ENCODE peak calls at places on chromosomes 16 and 17, in five cellular contexts. Z, G, A, Q and K are unnamed samples.

GRCh38 chr17:42386784-42387183 is 1.5 kb downstream of the STAT3 start:
- DNase-seq in Z (peak; percentile 38), G (no peak), A (no peak), Q (no peak), K (no peak)

GRCh38 chr17:46869296-46869695 is 17.9 kb downstream of the WNT9B start:
- DNase-seq in Z (peak; percentile 15), G (no peak), A (no peak), Q (no peak), K (no peak)

GRCh38 chr16:21268236-21268635 is 9.9 kb downstream of the CRYM start:
- DNase-seq in Z (no peak), G (no peak), A (no peak), Q (no peak), K (no peak)

GRCh38 chr17:63113167-63113566 is 147.1 kb downstream of the TANC2 start:
- DNase-seq in Z (no peak), G (no peak), A (peak; percentile 69), Q (no peak), K (no peak)

GRCh38 chr16:53865492-53865863 is 161.5 kb downstream of the FTO start:
- DNase-seq in Z (peak; percentile 71), G (peak; percentile 7), A (peak; percentile 49), Q (peak; percentile 73), K (peak; percentile 84)

GRCh38 chr16:83928341-83929055 is 24.5 kb upstream of the OSGIN1 start:
- DNase-seq in Z (peak; percentile 86), G (no peak), A (no peak), Q (no peak), K (peak; percentile 95)

GRCh38 chr17:69142473-69142802 is 743 bp upstream of the ABCA6 start:
- DNase-seq in Z (peak; percentile 77), G (no peak), A (no peak), Q (peak; percentile 79), K (peak; percentile 25)

GRCh38 chr17:32834104-32834503 is 42.8 kb downstream of the MYO1D start:
- DNase-seq in Z (no peak), G (no peak), A (no peak), Q (no peak), K (no peak)

GRCh38 chr16:67025151-67025550 is 3.8 kb upstream of the CBFB start:
- DNase-seq in Z (no peak), G (no peak), A (no peak), Q (no peak), K (no peak)

GRCh38 chr16:70740919-70741778 is 55.3 kb upstream of the MTSS2 start:
- DNase-seq in Z (peak; percentile 88), G (no peak), A (no peak), Q (peak; percentile 12), K (no peak)

GRCh38 chr17:60923000-60923399 is 245.3 kb downstream of the BCAS3 start:
- DNase-seq in Z (no peak), G (no peak), A (no peak), Q (no peak), K (no peak)

GRCh38 chr17:60926466-60927183 is 249.0 kb downstream of the BCAS3 start:
- DNase-seq in Z (no peak), G (no peak), A (no peak), Q (peak; percentile 51), K (peak; percentile 1)
- H4K20me1 ChIP-seq in Z (no peaks in the 10 kb centered on the region), G (no peaks in the 10 kb centered on the region), A (no peaks in the 10 kb centered on the region), Q (no peaks in the 10 kb centered on the region), K (no peaks in the 10 kb centered on the region)

DNA sequence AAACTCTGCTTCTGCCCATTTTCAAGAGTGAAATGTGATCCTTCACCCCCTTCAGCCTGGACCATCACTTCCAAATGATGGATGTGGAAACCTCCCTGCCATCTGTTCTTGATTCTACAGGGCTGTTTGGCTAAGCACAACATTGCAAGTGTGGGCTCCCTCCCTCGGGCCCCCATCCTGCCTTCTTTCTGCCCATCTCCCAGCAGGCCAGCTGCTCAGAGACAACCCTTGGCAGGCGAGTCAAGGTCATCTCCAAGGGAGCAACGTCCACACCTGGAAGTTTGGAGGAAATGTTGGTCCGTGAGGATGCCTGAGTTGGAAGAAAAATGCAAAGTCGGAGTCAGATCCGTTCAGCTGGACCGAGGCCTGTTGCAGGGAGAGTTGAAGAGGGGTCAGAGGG is 94.0 kb downstream of the RMI2 start:
- DNase-seq in Z (no peak), G (no peak), A (peak; percentile 16), Q (no peak), K (no peak)
- H3K27me3 ChIP-seq in Z (no peaks in the 10 kb centered on the region), G (no peaks in the 10 kb centered on the region), A (no peaks in the 10 kb centered on the region), Q (no peaks in the 10 kb centered on the region), K (no peaks in the 10 kb centered on the region)

GRCh38 chr17:353838-354234 is 1.2 kb upstream of the RPH3AL start:
- DNase-seq in Z (no peak), G (no peak), A (no peak), Q (no peak), K (no peak)
- H3K4me1 ChIP-seq in Z (peaks cover 4% of the 10 kb centered on the region), G (peaks cover 13% of the 10 kb centered on the region), A (no peaks in the 10 kb centered on the region), Q (peaks cover 42% of the 10 kb centered on the region), K (peaks cover 35% of the 10 kb centered on the region)

DNA sequence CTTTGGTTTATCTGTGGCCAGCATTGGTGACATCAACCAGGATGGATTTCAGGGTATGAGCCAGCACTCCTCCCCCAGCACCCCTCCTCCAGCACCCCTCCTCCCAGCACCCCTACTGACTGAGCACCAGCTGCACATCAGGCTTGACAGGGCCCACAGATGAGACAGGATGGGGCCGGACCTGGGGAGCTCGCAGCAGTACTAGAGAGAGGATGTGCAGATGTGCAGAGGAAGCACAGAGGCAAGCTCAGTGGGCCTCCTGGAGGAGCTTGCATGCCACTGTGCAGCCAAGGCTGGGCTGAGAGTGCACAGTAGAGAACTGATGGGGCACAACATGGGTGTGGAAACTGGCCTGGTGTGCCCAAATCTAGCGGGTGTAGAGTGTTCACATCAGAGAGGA is 16.2 kb downstream of the ITGA3 start:
- DNase-seq in Z (no peak), G (no peak), A (no peak), Q (no peak), K (no peak)
- H4K20me1 ChIP-seq in Z (no peaks in the 10 kb centered on the region), G (no peaks in the 10 kb centered on the region), A (no peaks in the 10 kb centered on the region), Q (no peaks in the 10 kb centered on the region), K (peaks cover 4% of the 10 kb centered on the region)

DNA sequence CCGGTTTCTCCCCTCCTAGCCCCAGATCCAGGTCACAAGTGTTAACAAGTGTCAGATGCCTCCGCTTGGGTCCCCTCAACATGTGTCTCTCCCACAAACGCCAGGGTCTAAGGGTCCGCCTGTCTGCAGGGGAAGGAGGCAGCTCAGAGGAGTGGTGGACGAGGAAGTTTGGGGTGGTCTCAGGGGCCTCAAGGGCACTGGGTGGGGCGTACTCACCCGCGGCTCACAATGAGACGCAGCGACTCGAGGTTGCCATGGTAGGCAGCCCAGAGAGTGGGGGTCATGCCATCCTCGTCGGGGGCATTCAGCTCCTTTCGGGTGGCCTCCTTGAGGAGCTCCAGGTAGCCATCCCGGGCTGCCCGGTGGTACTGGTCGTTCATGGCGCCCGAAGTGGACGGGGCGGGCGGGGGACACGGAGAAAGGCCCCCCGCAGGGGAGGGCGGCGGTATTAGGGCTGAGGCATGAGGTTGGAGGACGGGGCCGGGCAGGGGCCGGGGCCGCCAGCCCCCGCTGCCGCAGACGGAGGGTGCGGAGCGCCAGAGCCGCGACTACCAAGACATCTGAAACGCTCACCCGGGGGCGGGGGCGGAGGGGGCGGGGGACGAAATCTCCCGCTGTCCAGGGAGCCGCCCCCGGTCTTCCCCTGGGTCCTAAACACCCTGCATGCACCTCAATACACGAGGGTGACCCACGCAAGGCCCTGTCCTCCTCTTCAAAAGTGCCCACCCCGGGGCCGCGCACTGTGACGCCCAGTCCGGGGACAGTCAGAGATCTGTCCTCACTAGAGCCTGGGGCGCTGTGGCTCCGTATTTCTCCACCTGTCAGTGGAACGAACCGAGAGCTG is at the start of gene USH1G:
- DNase-seq in Z (no peak), G (no peak), A (peak; percentile 24), Q (no peak), K (no peak)
- H3K27me3 ChIP-seq in Z (peaks cover 75% of the 10 kb centered on the region), G (peaks cover 4% of the 10 kb centered on the region), A (no peaks in the 10 kb centered on the region), Q (peaks cover 42% of the 10 kb centered on the region), K (peaks cover 22% of the 10 kb centered on the region)

DNA sequence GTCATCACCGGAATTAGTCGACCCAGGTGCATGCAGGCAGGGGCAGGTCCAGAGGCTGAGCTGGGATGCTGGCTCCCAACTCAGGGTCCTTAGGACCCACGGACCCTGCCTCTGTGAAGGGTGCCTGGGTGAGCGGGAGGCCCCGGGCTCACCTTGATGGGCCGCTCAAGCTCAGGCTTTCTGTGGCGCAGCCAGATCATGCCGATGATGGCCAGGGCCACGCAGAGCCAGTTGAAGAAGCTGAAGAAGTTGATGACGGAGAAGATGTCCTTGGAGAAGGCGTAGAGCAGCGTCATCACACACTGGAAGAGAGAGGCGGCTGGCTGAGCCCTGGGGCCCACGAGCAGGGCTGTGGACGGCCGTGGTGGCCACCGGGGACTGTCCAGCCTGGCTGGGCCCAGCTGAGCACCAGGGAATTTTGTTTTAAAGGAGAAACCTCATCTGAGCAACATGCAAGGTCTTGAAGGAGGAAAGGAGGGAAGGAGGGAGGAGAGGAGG is 32.9 kb downstream of the SLC7A5 start:
- DNase-seq in Z (no peak), G (no peak), A (no peak), Q (no peak), K (no peak)
- H3K4me1 ChIP-seq in Z (no peaks in the 10 kb centered on the region), G (no peaks in the 10 kb centered on the region), A (peaks cover 100% of the 10 kb centered on the region), Q (peaks cover 30% of the 10 kb centered on the region), K (peaks cover 4% of the 10 kb centered on the region)

GRCh38 chr17:57092779-57093178 is 7.7 kb downstream of the AKAP1 start:
- DNase-seq in Z (no peak), G (no peak), A (no peak), Q (no peak), K (no peak)
- H4K20me1 ChIP-seq in Z (no peaks in the 10 kb centered on the region), G (peaks cover 9% of the 10 kb centered on the region), A (peaks cover 58% of the 10 kb centered on the region), Q (no peaks in the 10 kb centered on the region), K (no peaks in the 10 kb centered on the region)

GRCh38 chr17:38587956-38588771 is 17.6 kb downstream of the SRCIN1 start:
- DNase-seq in Z (no peak), G (no peak), A (peak; percentile 47), Q (no peak), K (no peak)

GRCh38 chr17:38587193-38587592 is 18.6 kb downstream of the SRCIN1 start:
- DNase-seq in Z (no peak), G (no peak), A (no peak), Q (no peak), K (no peak)

GRCh38 chr17:38585805-38586529 is 19.8 kb downstream of the SRCIN1 start:
- DNase-seq in Z (no peak), G (no peak), A (no peak), Q (no peak), K (no peak)

GRCh38 chr17:38585056-38585804 is 20.5 kb downstream of the SRCIN1 start:
- DNase-seq in Z (peak; percentile 29), G (no peak), A (no peak), Q (no peak), K (no peak)

GRCh38 chr17:38586788-38587187 is 19.0 kb downstream of the SRCIN1 start:
- DNase-seq in Z (no peak), G (no peak), A (no peak), Q (no peak), K (no peak)
- H3K27me3 ChIP-seq in Z (peaks cover 11% of the 10 kb centered on the region), G (no peaks in the 10 kb centered on the region), A (no peaks in the 10 kb centered on the region), Q (peaks cover 27% of the 10 kb centered on the region), K (no peaks in the 10 kb centered on the region)

GRCh38 chr16:68085259-68086071 is at the start of gene NFATC3:
- DNase-seq in Z (peak; percentile 99), G (peak; percentile 86), A (peak; percentile 99), Q (peak; percentile 95), K (peak; percentile 93)

GRCh38 chr16:68083861-68084503 is 1.2 kb upstream of the NFATC3 start:
- DNase-seq in Z (peak; percentile 49), G (no peak), A (no peak), Q (no peak), K (no peak)

GRCh38 chr16:68083239-68083781 is 1.9 kb upstream of the NFATC3 start:
- DNase-seq in Z (no peak), G (no peak), A (no peak), Q (no peak), K (no peak)

GRCh38 chr16:68086336-68086821 is 1.2 kb downstream of the NFATC3 start:
- DNase-seq in Z (peak; percentile 75), G (no peak), A (peak; percentile 69), Q (peak; percentile 69), K (peak; percentile 52)

GRCh38 chr16:68084504-68085258 is 489 bp upstream of the NFATC3 start:
- DNase-seq in Z (peak; percentile 81), G (no peak), A (peak; percentile 96), Q (peak; percentile 81), K (peak; percentile 48)
- H3K4me1 ChIP-seq in Z (peaks cover 18% of the 10 kb centered on the region), G (peaks cover 7% of the 10 kb centered on the region), A (peaks cover 69% of the 10 kb centered on the region), Q (peaks cover 29% of the 10 kb centered on the region), K (peaks cover 25% of the 10 kb centered on the region)